ENCODE peak calls at places on chromosomes 5 and 9, in ten cellular contexts. One of them, this sample, is unnamed.

GRCh38 chr9:131735238-131736181 is 4.4 kb downstream of the RAPGEF1 start:
- DNase-seq in right atrium auricular region: no peak
- DNase-seq in putamen: no peak
- DNase-seq in sigmoid colon: no peak
- DNase-seq in stimulated activated CD8-positive, alpha-beta memory T cell treated with anti-CD3 and anti-CD28 coated beads, Interleukin-2, amount 100 ng/mL, for 1 hour: no peak
- DNase-seq in A549: peak; percentile 75
- DNase-seq in NCI-H460: no peak
- DNase-seq in stomach: peak; percentile 56
- DNase-seq in NB4: no peak
- DNase-seq in LoVo: peak; percentile 84
- DNase-seq in this sample: no peak

GRCh38 chr9:20111173-20111843 is 322.5 kb upstream of the SLC24A2 start:
- DNase-seq in right atrium auricular region: no peak
- DNase-seq in putamen: no peak
- DNase-seq in sigmoid colon: no peak
- DNase-seq in stimulated activated CD8-positive, alpha-beta memory T cell treated with anti-CD3 and anti-CD28 coated beads, Interleukin-2, amount 100 ng/mL, for 1 hour: no peak
- DNase-seq in A549: no peak
- DNase-seq in NCI-H460: no peak
- DNase-seq in stomach: no peak
- DNase-seq in NB4: no peak
- DNase-seq in LoVo: no peak
- DNase-seq in this sample: no peak

GRCh38 chr9:137162505-137163100 is 7.2 kb downstream of the LRRC26 start:
- DNase-seq in right atrium auricular region: no peak
- DNase-seq in putamen: no peak
- DNase-seq in sigmoid colon: no peak
- DNase-seq in stimulated activated CD8-positive, alpha-beta memory T cell treated with anti-CD3 and anti-CD28 coated beads, Interleukin-2, amount 100 ng/mL, for 1 hour: no peak
- DNase-seq in A549: no peak
- DNase-seq in NCI-H460: no peak
- DNase-seq in stomach: peak; percentile 71
- DNase-seq in NB4: no peak
- DNase-seq in LoVo: no peak
- DNase-seq in this sample: no peak

GRCh38 chr5:22850981-22851380 is 2.2 kb downstream of the CDH12 start:
- DNase-seq in right atrium auricular region: no peak
- DNase-seq in putamen: no peak
- DNase-seq in sigmoid colon: no peak
- DNase-seq in stimulated activated CD8-positive, alpha-beta memory T cell treated with anti-CD3 and anti-CD28 coated beads, Interleukin-2, amount 100 ng/mL, for 1 hour: no peak
- DNase-seq in A549: no peak
- DNase-seq in NCI-H460: no peak
- DNase-seq in stomach: no peak
- DNase-seq in NB4: no peak
- DNase-seq in LoVo: no peak
- DNase-seq in this sample: no peak

GRCh38 chr9:99876190-99876589 is 30.3 kb upstream of the STX17 start:
- DNase-seq in right atrium auricular region: no peak
- DNase-seq in putamen: no peak
- DNase-seq in sigmoid colon: no peak
- DNase-seq in stimulated activated CD8-positive, alpha-beta memory T cell treated with anti-CD3 and anti-CD28 coated beads, Interleukin-2, amount 100 ng/mL, for 1 hour: no peak
- DNase-seq in A549: no peak
- DNase-seq in NCI-H460: no peak
- DNase-seq in stomach: no peak
- DNase-seq in NB4: peak; percentile 17
- DNase-seq in LoVo: no peak
- DNase-seq in this sample: no peak

GRCh38 chr5:20572560-20572959 is 584.6 kb upstream of the CDH18 start:
- DNase-seq in right atrium auricular region: no peak
- DNase-seq in putamen: no peak
- DNase-seq in sigmoid colon: no peak
- DNase-seq in stimulated activated CD8-positive, alpha-beta memory T cell treated with anti-CD3 and anti-CD28 coated beads, Interleukin-2, amount 100 ng/mL, for 1 hour: no peak
- DNase-seq in A549: peak; percentile 21
- DNase-seq in NCI-H460: peak; percentile 72
- DNase-seq in stomach: no peak
- DNase-seq in NB4: peak; percentile 38
- DNase-seq in LoVo: no peak
- DNase-seq in this sample: no peak

GRCh38 chr9:133733421-133734250 is 4.5 kb downstream of the SARDH start:
- DNase-seq in right atrium auricular region: no peak
- DNase-seq in putamen: no peak
- DNase-seq in sigmoid colon: peak; percentile 58
- DNase-seq in stimulated activated CD8-positive, alpha-beta memory T cell treated with anti-CD3 and anti-CD28 coated beads, Interleukin-2, amount 100 ng/mL, for 1 hour: no peak
- DNase-seq in A549: no peak
- DNase-seq in NCI-H460: no peak
- DNase-seq in stomach: peak; percentile 18
- DNase-seq in NB4: no peak
- DNase-seq in LoVo: no peak
- DNase-seq in this sample: no peak

GRCh38 chr9:99103505-99103904 is 1.4 kb upstream of the TGFBR1 start:
- DNase-seq in right atrium auricular region: no peak
- DNase-seq in putamen: no peak
- DNase-seq in sigmoid colon: no peak
- DNase-seq in stimulated activated CD8-positive, alpha-beta memory T cell treated with anti-CD3 and anti-CD28 coated beads, Interleukin-2, amount 100 ng/mL, for 1 hour: no peak
- DNase-seq in A549: no peak
- DNase-seq in NCI-H460: no peak
- DNase-seq in stomach: no peak
- DNase-seq in NB4: no peak
- DNase-seq in LoVo: no peak
- DNase-seq in this sample: no peak

GRCh38 chr9:135479469-135480052 is at the start of gene PPP1R26:
- DNase-seq in right atrium auricular region: no peak
- DNase-seq in putamen: no peak
- DNase-seq in sigmoid colon: no peak
- DNase-seq in stimulated activated CD8-positive, alpha-beta memory T cell treated with anti-CD3 and anti-CD28 coated beads, Interleukin-2, amount 100 ng/mL, for 1 hour: no peak
- DNase-seq in A549: no peak
- DNase-seq in NCI-H460: peak; percentile 45
- DNase-seq in stomach: peak; percentile 48
- DNase-seq in NB4: no peak
- DNase-seq in LoVo: peak; percentile 44
- DNase-seq in this sample: no peak

GRCh38 chr5:133698646-133699526 is 86.5 kb upstream of the FSTL4 start:
- DNase-seq in right atrium auricular region: no peak
- DNase-seq in putamen: no peak
- DNase-seq in sigmoid colon: peak; percentile 25
- DNase-seq in stimulated activated CD8-positive, alpha-beta memory T cell treated with anti-CD3 and anti-CD28 coated beads, Interleukin-2, amount 100 ng/mL, for 1 hour: no peak
- DNase-seq in A549: no peak
- DNase-seq in NCI-H460: no peak
- DNase-seq in stomach: no peak
- DNase-seq in NB4: no peak
- DNase-seq in LoVo: no peak
- DNase-seq in this sample: no peak

GRCh38 chr5:54013556-54014157 is 296.7 kb downstream of the ARL15 start:
- DNase-seq in right atrium auricular region: peak; percentile 60
- DNase-seq in putamen: no peak
- DNase-seq in sigmoid colon: no peak
- DNase-seq in stimulated activated CD8-positive, alpha-beta memory T cell treated with anti-CD3 and anti-CD28 coated beads, Interleukin-2, amount 100 ng/mL, for 1 hour: no peak
- DNase-seq in A549: no peak
- DNase-seq in NCI-H460: peak; percentile 76
- DNase-seq in stomach: no peak
- DNase-seq in NB4: peak; percentile 73
- DNase-seq in LoVo: peak; percentile 46
- DNase-seq in this sample: no peak

GRCh38 chr9:93942176-93942575 is 13.0 kb downstream of the BARX1 start:
- DNase-seq in right atrium auricular region: no peak
- DNase-seq in putamen: no peak
- DNase-seq in sigmoid colon: no peak
- DNase-seq in stimulated activated CD8-positive, alpha-beta memory T cell treated with anti-CD3 and anti-CD28 coated beads, Interleukin-2, amount 100 ng/mL, for 1 hour: no peak
- DNase-seq in A549: no peak
- DNase-seq in NCI-H460: no peak
- DNase-seq in stomach: no peak
- DNase-seq in NB4: no peak
- DNase-seq in LoVo: no peak
- DNase-seq in this sample: no peak

GRCh38 chr5:132777209-132778069 is at the start of gene SEPTIN8:
- DNase-seq in right atrium auricular region: peak; percentile 73
- DNase-seq in putamen: no peak
- DNase-seq in sigmoid colon: peak; percentile 82
- DNase-seq in stimulated activated CD8-positive, alpha-beta memory T cell treated with anti-CD3 and anti-CD28 coated beads, Interleukin-2, amount 100 ng/mL, for 1 hour: no peak
- DNase-seq in A549: peak; percentile 70
- DNase-seq in NCI-H460: no peak
- DNase-seq in stomach: peak; percentile 55
- DNase-seq in NB4: peak; percentile 55
- DNase-seq in LoVo: peak; percentile 54
- DNase-seq in this sample: peak; percentile 82

GRCh38 chr9:20242767-20243166 is 379.5 kb downstream of the MLLT3 start:
- DNase-seq in right atrium auricular region: no peak
- DNase-seq in putamen: no peak
- DNase-seq in sigmoid colon: no peak
- DNase-seq in stimulated activated CD8-positive, alpha-beta memory T cell treated with anti-CD3 and anti-CD28 coated beads, Interleukin-2, amount 100 ng/mL, for 1 hour: no peak
- DNase-seq in A549: no peak
- DNase-seq in NCI-H460: no peak
- DNase-seq in stomach: no peak
- DNase-seq in NB4: peak; percentile 23
- DNase-seq in LoVo: no peak
- DNase-seq in this sample: no peak

GRCh38 chr5:50738864-50739263 is 72.4 kb downstream of the PARP8 start:
- DNase-seq in right atrium auricular region: no peak
- DNase-seq in putamen: no peak
- DNase-seq in sigmoid colon: no peak
- DNase-seq in stimulated activated CD8-positive, alpha-beta memory T cell treated with anti-CD3 and anti-CD28 coated beads, Interleukin-2, amount 100 ng/mL, for 1 hour: no peak
- DNase-seq in A549: no peak
- DNase-seq in NCI-H460: no peak
- DNase-seq in stomach: no peak
- DNase-seq in NB4: no peak
- DNase-seq in LoVo: no peak
- DNase-seq in this sample: no peak

GRCh38 chr9:91089405-91090131 is 272.1 kb downstream of the AUH start:
- DNase-seq in right atrium auricular region: no peak
- DNase-seq in putamen: no peak
- DNase-seq in sigmoid colon: peak; percentile 74
- DNase-seq in stimulated activated CD8-positive, alpha-beta memory T cell treated with anti-CD3 and anti-CD28 coated beads, Interleukin-2, amount 100 ng/mL, for 1 hour: no peak
- DNase-seq in A549: no peak
- DNase-seq in NCI-H460: peak; percentile 59
- DNase-seq in stomach: peak; percentile 43
- DNase-seq in NB4: peak; percentile 70
- DNase-seq in LoVo: no peak
- DNase-seq in this sample: peak; percentile 24

GRCh38 chr5:143889986-143890385 is 78.0 kb downstream of the HMHB1 start:
- DNase-seq in right atrium auricular region: no peak
- DNase-seq in putamen: no peak
- DNase-seq in sigmoid colon: no peak
- DNase-seq in stimulated activated CD8-positive, alpha-beta memory T cell treated with anti-CD3 and anti-CD28 coated beads, Interleukin-2, amount 100 ng/mL, for 1 hour: no peak
- DNase-seq in A549: no peak
- DNase-seq in NCI-H460: no peak
- DNase-seq in stomach: no peak
- DNase-seq in NB4: no peak
- DNase-seq in LoVo: no peak
- DNase-seq in this sample: no peak

GRCh38 chr9:6758418-6759113 is 793 bp downstream of the KDM4C start:
- DNase-seq in right atrium auricular region: peak; percentile 67
- DNase-seq in putamen: peak; percentile 44
- DNase-seq in sigmoid colon: peak; percentile 80
- DNase-seq in stimulated activated CD8-positive, alpha-beta memory T cell treated with anti-CD3 and anti-CD28 coated beads, Interleukin-2, amount 100 ng/mL, for 1 hour: peak; percentile 27
- DNase-seq in A549: peak; percentile 50
- DNase-seq in NCI-H460: no peak
- DNase-seq in stomach: peak; percentile 66
- DNase-seq in NB4: peak; percentile 84
- DNase-seq in LoVo: peak; percentile 53
- DNase-seq in this sample: peak; percentile 56

GRCh38 chr5:67255881-67256280 is 59.3 kb upstream of the CD180 start:
- DNase-seq in right atrium auricular region: no peak
- DNase-seq in putamen: no peak
- DNase-seq in sigmoid colon: no peak
- DNase-seq in stimulated activated CD8-positive, alpha-beta memory T cell treated with anti-CD3 and anti-CD28 coated beads, Interleukin-2, amount 100 ng/mL, for 1 hour: no peak
- DNase-seq in A549: no peak
- DNase-seq in NCI-H460: no peak
- DNase-seq in stomach: no peak
- DNase-seq in NB4: no peak
- DNase-seq in LoVo: no peak
- DNase-seq in this sample: no peak

GRCh38 chr5:124480022-124480421 is 266.4 kb downstream of the ZNF608 start:
- DNase-seq in right atrium auricular region: no peak
- DNase-seq in putamen: no peak
- DNase-seq in sigmoid colon: no peak
- DNase-seq in stimulated activated CD8-positive, alpha-beta memory T cell treated with anti-CD3 and anti-CD28 coated beads, Interleukin-2, amount 100 ng/mL, for 1 hour: no peak
- DNase-seq in A549: no peak
- DNase-seq in NCI-H460: no peak
- DNase-seq in stomach: no peak
- DNase-seq in NB4: no peak
- DNase-seq in LoVo: no peak
- DNase-seq in this sample: no peak

GRCh38 chr5:81819556-81820314 is 68.8 kb upstream of the SSBP2 start:
- DNase-seq in right atrium auricular region: no peak
- DNase-seq in putamen: no peak
- DNase-seq in sigmoid colon: no peak
- DNase-seq in stimulated activated CD8-positive, alpha-beta memory T cell treated with anti-CD3 and anti-CD28 coated beads, Interleukin-2, amount 100 ng/mL, for 1 hour: no peak
- DNase-seq in A549: peak; percentile 21
- DNase-seq in NCI-H460: no peak
- DNase-seq in stomach: no peak
- DNase-seq in NB4: peak; percentile 26
- DNase-seq in LoVo: no peak
- DNase-seq in this sample: no peak

GRCh38 chr9:21993893-21994525 is at the start of gene CDKN2A:
- DNase-seq in right atrium auricular region: peak; percentile 58
- DNase-seq in putamen: no peak
- DNase-seq in sigmoid colon: no peak
- DNase-seq in stimulated activated CD8-positive, alpha-beta memory T cell treated with anti-CD3 and anti-CD28 coated beads, Interleukin-2, amount 100 ng/mL, for 1 hour: no peak
- DNase-seq in A549: no peak
- DNase-seq in NCI-H460: no peak
- DNase-seq in stomach: peak; percentile 46
- DNase-seq in NB4: no peak
- DNase-seq in LoVo: no peak
- DNase-seq in this sample: peak; percentile 32